ENCODE peak calls at places on chromosomes 7 and 10, in five cellular contexts. One of them, this sample, is unnamed.

GRCh38 chr7:51316666-51317581 is at the start of gene COBL:
- DNase-seq in brain microvascular endothelial cell: no peak
- DNase-seq in AG04449: no peak
- DNase-seq in tibial nerve: no peak
- DNase-seq in AG04450: no peak
- DNase-seq in this sample: peak; percentile 57

GRCh38 chr7:144011458-144012230 is 11.5 kb downstream of the OR6B1 start:
- DNase-seq in tibial nerve: no peak
- DNase-seq in brain microvascular endothelial cell: no peak
- DNase-seq in AG04449: peak; percentile 10
- DNase-seq in AG04450: no peak
- DNase-seq in this sample: no peak

GRCh38 chr10:89332092-89332633 is 4.4 kb downstream of the IFIT3 start:
- DNase-seq in tibial nerve: peak; percentile 27
- DNase-seq in brain microvascular endothelial cell: peak; percentile 63
- DNase-seq in AG04450: no peak
- DNase-seq in AG04449: no peak
- DNase-seq in this sample: no peak

GRCh38 chr7:31882187-31882586 is 188.0 kb downstream of the PDE1C start:
- DNase-seq in brain microvascular endothelial cell: no peak
- DNase-seq in tibial nerve: no peak
- DNase-seq in AG04450: no peak
- DNase-seq in AG04449: no peak
- DNase-seq in this sample: no peak

GRCh38 chr7:99631311-99632109 is 14.8 kb downstream of the ZSCAN25 start:
- DNase-seq in tibial nerve: no peak
- DNase-seq in brain microvascular endothelial cell: peak; percentile 14
- DNase-seq in AG04449: no peak
- DNase-seq in AG04450: no peak
- DNase-seq in this sample: no peak

GRCh38 chr7:19112290-19113000 is 5.0 kb downstream of the TWIST1 start:
- DNase-seq in brain microvascular endothelial cell: peak; percentile 41
- DNase-seq in AG04449: peak; percentile 65
- DNase-seq in AG04450: no peak
- DNase-seq in tibial nerve: no peak
- DNase-seq in this sample: no peak

GRCh38 chr10:90930070-90930837 is 9.4 kb upstream of the ANKRD1 start:
- DNase-seq in brain microvascular endothelial cell: peak; percentile 72
- DNase-seq in tibial nerve: no peak
- DNase-seq in AG04450: peak; percentile 42
- DNase-seq in AG04449: peak; percentile 79
- DNase-seq in this sample: no peak

GRCh38 chr7:8396294-8396693 is 37.1 kb upstream of the NXPH1 start:
- DNase-seq in tibial nerve: no peak
- DNase-seq in AG04449: no peak
- DNase-seq in AG04450: no peak
- DNase-seq in brain microvascular endothelial cell: no peak
- DNase-seq in this sample: no peak

GRCh38 chr7:98233241-98234070 is 18.6 kb downstream of the TECPR1 start:
- DNase-seq in tibial nerve: no peak
- DNase-seq in brain microvascular endothelial cell: no peak
- DNase-seq in AG04450: no peak
- DNase-seq in AG04449: no peak
- DNase-seq in this sample: no peak

GRCh38 chr7:13656330-13656729 is 333.1 kb downstream of the ETV1 start:
- DNase-seq in brain microvascular endothelial cell: no peak
- DNase-seq in AG04450: no peak
- DNase-seq in tibial nerve: no peak
- DNase-seq in AG04449: no peak
- DNase-seq in this sample: no peak

GRCh38 chr7:156994417-156994816 is 16.0 kb downstream of the MNX1 start:
- DNase-seq in AG04450: no peak
- DNase-seq in brain microvascular endothelial cell: no peak
- DNase-seq in tibial nerve: no peak
- DNase-seq in AG04449: no peak
- DNase-seq in this sample: no peak

GRCh38 chr10:46247808-46248569 is 38.8 kb upstream of the ANTXRL start:
- DNase-seq in AG04450: no peak
- DNase-seq in AG04449: no peak
- DNase-seq in tibial nerve: no peak
- DNase-seq in brain microvascular endothelial cell: no peak
- DNase-seq in this sample: no peak

GRCh38 chr10:11689945-11690736 is 52.0 kb upstream of the ECHDC3 start:
- DNase-seq in AG04450: no peak
- DNase-seq in brain microvascular endothelial cell: no peak
- DNase-seq in tibial nerve: no peak
- DNase-seq in AG04449: no peak
- DNase-seq in this sample: no peak

GRCh38 chr10:33453081-33453850 is 118.8 kb upstream of the NRP1 start:
- DNase-seq in AG04450: no peak
- DNase-seq in AG04449: no peak
- DNase-seq in tibial nerve: no peak
- DNase-seq in brain microvascular endothelial cell: peak; percentile 2
- DNase-seq in this sample: no peak

GRCh38 chr10:27744478-27745379 is 890 bp downstream of the MKX start:
- DNase-seq in AG04450: no peak
- DNase-seq in brain microvascular endothelial cell: no peak
- DNase-seq in AG04449: no peak
- DNase-seq in tibial nerve: no peak
- DNase-seq in this sample: no peak

GRCh38 chr7:106731207-106731606 is 70.2 kb upstream of the CCDC71L start:
- DNase-seq in brain microvascular endothelial cell: no peak
- DNase-seq in AG04450: no peak
- DNase-seq in tibial nerve: no peak
- DNase-seq in AG04449: no peak
- DNase-seq in this sample: no peak

GRCh38 chr10:43071881-43072650 is 4.8 kb upstream of the RET start:
- DNase-seq in brain microvascular endothelial cell: no peak
- DNase-seq in tibial nerve: no peak
- DNase-seq in AG04450: no peak
- DNase-seq in AG04449: no peak
- DNase-seq in this sample: no peak

GRCh38 chr10:104028146-104028545 is 57.5 kb downstream of the COL17A1 start:
- DNase-seq in AG04449: no peak
- DNase-seq in tibial nerve: peak; percentile 4
- DNase-seq in brain microvascular endothelial cell: peak; percentile 21
- DNase-seq in AG04450: no peak
- DNase-seq in this sample: no peak

GRCh38 chr10:35765996-35766395 is 123.9 kb upstream of the FZD8 start:
- DNase-seq in tibial nerve: no peak
- DNase-seq in AG04449: no peak
- DNase-seq in AG04450: no peak
- DNase-seq in brain microvascular endothelial cell: no peak
- DNase-seq in this sample: no peak

GRCh38 chr10:17981766-17982380 is 30.2 kb downstream of the SLC39A12 start:
- DNase-seq in tibial nerve: no peak
- DNase-seq in brain microvascular endothelial cell: peak; percentile 86
- DNase-seq in AG04450: peak; percentile 70
- DNase-seq in AG04449: peak; percentile 65
- DNase-seq in this sample: no peak

GRCh38 chr10:11782793-11783557 is 40.2 kb upstream of the PROSER2 start:
- DNase-seq in AG04450: peak; percentile 32
- DNase-seq in AG04449: no peak
- DNase-seq in brain microvascular endothelial cell: peak; percentile 39
- DNase-seq in tibial nerve: peak; percentile 60
- DNase-seq in this sample: no peak

GRCh38 chr10:101388671-101389276 is 34.8 kb downstream of the BTRC start:
- DNase-seq in AG04449: no peak
- DNase-seq in tibial nerve: no peak
- DNase-seq in AG04450: no peak
- DNase-seq in brain microvascular endothelial cell: no peak
- DNase-seq in this sample: no peak

GRCh38 chr7:35424869-35425495 is 171.1 kb upstream of the TBX20 start:
- DNase-seq in brain microvascular endothelial cell: peak; percentile 25
- DNase-seq in tibial nerve: peak; percentile 47
- DNase-seq in AG04450: peak; percentile 10
- DNase-seq in AG04449: no peak
- DNase-seq in this sample: no peak

GRCh38 chr10:76242956-76243355 is 811.5 kb downstream of the LRMDA start:
- DNase-seq in AG04449: no peak
- DNase-seq in AG04450: no peak
- DNase-seq in tibial nerve: no peak
- DNase-seq in brain microvascular endothelial cell: no peak
- DNase-seq in this sample: no peak

GRCh38 chr7:25093268-25093802 is 31.7 kb downstream of the CYCS start:
- DNase-seq in AG04449: no peak
- DNase-seq in brain microvascular endothelial cell: peak; percentile 77
- DNase-seq in AG04450: peak; percentile 30
- DNase-seq in tibial nerve: peak; percentile 48
- DNase-seq in this sample: peak; percentile 80

GRCh38 chr10:58756126-58756525 is 243.5 kb downstream of the BICC1 start:
- DNase-seq in tibial nerve: no peak
- DNase-seq in AG04449: no peak
- DNase-seq in AG04450: peak; percentile 50
- DNase-seq in brain microvascular endothelial cell: peak; percentile 57
- DNase-seq in this sample: no peak

GRCh38 chr10:58753425-58753824 is 240.8 kb downstream of the BICC1 start:
- DNase-seq in brain microvascular endothelial cell: no peak
- DNase-seq in AG04449: no peak
- DNase-seq in tibial nerve: no peak
- DNase-seq in AG04450: no peak
- DNase-seq in this sample: no peak

GRCh38 chr10:58754419-58755180 is 241.9 kb downstream of the BICC1 start:
- DNase-seq in brain microvascular endothelial cell: no peak
- DNase-seq in AG04449: no peak
- DNase-seq in AG04450: no peak
- DNase-seq in tibial nerve: no peak
- DNase-seq in this sample: no peak

GRCh38 chr10:58757352-58758071 is 244.8 kb downstream of the BICC1 start:
- DNase-seq in tibial nerve: no peak
- DNase-seq in brain microvascular endothelial cell: no peak
- DNase-seq in AG04449: no peak
- DNase-seq in AG04450: no peak
- DNase-seq in this sample: no peak

DNA sequence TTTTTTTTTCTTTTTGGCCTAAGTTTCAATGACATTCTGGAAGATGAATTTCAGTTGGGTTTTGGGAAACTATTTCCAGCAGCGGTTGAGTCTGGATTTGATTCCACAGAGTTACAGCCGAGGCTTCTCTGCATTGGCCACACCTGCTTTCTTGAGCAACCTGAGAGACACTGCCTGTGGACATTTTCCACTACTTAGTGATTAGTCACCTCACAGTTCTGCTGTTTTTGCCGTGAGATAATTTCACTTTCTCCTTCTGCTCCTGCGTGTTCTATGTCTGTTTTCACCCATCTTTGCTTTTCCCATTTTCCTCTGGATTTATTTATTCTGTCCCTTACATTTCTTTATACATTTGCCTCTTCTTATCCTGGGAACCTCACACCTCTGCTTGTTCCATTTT is 243.0 kb downstream of the BICC1 start:
- DNase-seq in AG04449: no peak
- DNase-seq in brain microvascular endothelial cell: peak; percentile 48
- DNase-seq in AG04450: peak; percentile 10
- DNase-seq in tibial nerve: no peak
- DNase-seq in this sample: no peak
- H3K4me3 ChIP-seq in AG04449: peak overlapping the region; percentile 41
- H3K4me3 ChIP-seq in brain microvascular endothelial cell: peak overlapping the region; percentile 35
- H3K4me3 ChIP-seq in AG04450: peak overlapping the region; percentile 17
- H3K4me3 ChIP-seq in tibial nerve: no peak overlapping the region
- H3K4me3 ChIP-seq in this sample: no peak overlapping the region

GRCh38 chr10:102504179-102504975 is 605 bp downstream of the SUFU start:
- DNase-seq in tibial nerve: peak; percentile 8
- DNase-seq in AG04449: no peak
- DNase-seq in brain microvascular endothelial cell: no peak
- DNase-seq in AG04450: no peak
- DNase-seq in this sample: peak; percentile 48

GRCh38 chr10:102503264-102504178 is at the start of gene SUFU:
- DNase-seq in AG04449: peak; percentile 90
- DNase-seq in AG04450: peak; percentile 98
- DNase-seq in brain microvascular endothelial cell: peak; percentile 98
- DNase-seq in tibial nerve: peak; percentile 100
- DNase-seq in this sample: peak; percentile 98

GRCh38 chr10:102507521-102507920 is 3.7 kb downstream of the SUFU start:
- DNase-seq in AG04450: no peak
- DNase-seq in tibial nerve: no peak
- DNase-seq in brain microvascular endothelial cell: no peak
- DNase-seq in AG04449: no peak
- DNase-seq in this sample: no peak

GRCh38 chr10:102504976-102505300 is 1.2 kb downstream of the SUFU start:
- DNase-seq in brain microvascular endothelial cell: no peak
- DNase-seq in tibial nerve: no peak
- DNase-seq in AG04450: no peak
- DNase-seq in AG04449: no peak
- DNase-seq in this sample: no peak

GRCh38 chr10:102505462-102506115 is 1.8 kb downstream of the SUFU start:
- DNase-seq in brain microvascular endothelial cell: no peak
- DNase-seq in AG04449: no peak
- DNase-seq in tibial nerve: no peak
- DNase-seq in AG04450: no peak
- DNase-seq in this sample: no peak
- H3K4me3 ChIP-seq in brain microvascular endothelial cell: peak overlapping the region; percentile 3
- H3K4me3 ChIP-seq in AG04449: peak overlapping the region; percentile 96
- H3K4me3 ChIP-seq in tibial nerve: no peak overlapping the region
- H3K4me3 ChIP-seq in AG04450: peak overlapping the region; percentile 90
- H3K4me3 ChIP-seq in this sample: no peak overlapping the region

DNA sequence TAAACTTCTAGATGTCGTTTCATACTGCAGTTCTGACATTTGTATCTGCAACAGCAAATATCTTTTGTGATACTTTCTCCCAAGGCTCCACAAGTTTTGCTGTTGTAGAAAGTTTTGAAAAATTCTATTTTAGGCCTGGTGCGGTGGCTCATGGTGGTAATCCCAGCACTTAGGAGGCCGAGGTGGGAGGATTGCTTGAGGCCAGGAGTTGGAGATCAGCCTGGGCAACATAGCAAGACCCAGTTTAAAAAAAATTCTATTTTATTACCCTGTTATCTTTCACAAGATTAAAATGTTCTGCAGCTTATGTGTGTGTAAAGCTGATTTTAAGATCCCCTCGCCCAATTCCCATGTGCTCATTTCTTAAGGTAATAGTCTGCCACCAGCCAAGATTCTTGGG is 1.4 kb downstream of the SND1 start:
- DNase-seq in brain microvascular endothelial cell: no peak
- DNase-seq in AG04449: no peak
- DNase-seq in AG04450: no peak
- DNase-seq in tibial nerve: no peak
- DNase-seq in this sample: no peak
- H3K4me3 ChIP-seq in brain microvascular endothelial cell: peak overlapping the region; percentile 81
- H3K4me3 ChIP-seq in AG04449: peak overlapping the region; percentile 99
- H3K4me3 ChIP-seq in AG04450: peak overlapping the region; percentile 96
- H3K4me3 ChIP-seq in tibial nerve: no peak overlapping the region
- H3K4me3 ChIP-seq in this sample: no peak overlapping the region

DNA sequence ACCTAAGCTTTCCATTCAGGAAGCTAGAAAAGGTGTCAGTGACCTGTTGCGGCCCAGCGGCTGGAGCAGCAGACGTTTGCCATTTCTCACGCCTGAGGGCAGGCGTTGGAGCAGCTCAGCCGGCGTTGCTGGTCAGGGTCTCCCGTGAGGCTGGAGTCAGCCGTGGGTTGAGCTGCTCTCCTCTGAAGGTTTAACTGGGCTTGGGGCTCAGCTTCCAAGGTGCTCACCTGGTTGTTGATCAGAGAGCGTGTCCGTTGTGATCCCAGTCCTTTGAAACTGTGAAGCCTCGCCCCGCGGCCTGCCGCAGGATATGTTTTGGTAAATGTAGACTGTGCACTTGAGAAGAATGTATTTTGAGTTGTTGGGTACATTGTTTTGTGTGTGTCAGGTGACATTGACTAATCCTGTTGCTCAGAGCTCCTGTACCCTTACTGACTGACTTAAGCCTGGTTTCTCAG is 20.6 kb upstream of the PWWP2B start:
- DNase-seq in AG04450: no peak
- DNase-seq in AG04449: no peak
- DNase-seq in brain microvascular endothelial cell: no peak
- DNase-seq in tibial nerve: no peak
- DNase-seq in this sample: no peak
- H3K4me3 ChIP-seq in AG04450: no peak overlapping the region
- H3K4me3 ChIP-seq in AG04449: no peak overlapping the region
- H3K4me3 ChIP-seq in brain microvascular endothelial cell: no peak overlapping the region
- H3K4me3 ChIP-seq in tibial nerve: no peak overlapping the region
- H3K4me3 ChIP-seq in this sample: no peak overlapping the region

This sample was measured in lung.